ENCODE peak calls at places on chromosomes 11 and 22, in nine cellular contexts. E is activated T-cell treated with anti-CD3 and anti-CD28 coated beads for 48 hours; V is ureter; T is activated CD8-positive, alpha-beta memory T cell treated with anti-CD3 and anti-CD28 coated beads, Interleukin-2, amount 10 ng/mL, durations not matched to agents 7 days and 5 days; Y is mucosa of gallbladder; D is fibroblast of the aortic adventitia; K is T1000; B is ACHN; N is stimulated activated CD8-positive, alpha-beta memory T cell treated with anti-CD3 and anti-CD28 coated beads, Interleukin-15, amount 100 ng/mL, for 4 hours. P is an unnamed sample.

GRCh38 chr11:115623021-115623451 is 118.8 kb upstream of the CADM1 start:
- DNase-seq in E (no peak), V (peak), T (no peak), Y (peak), D (peak), K (peak), B (peak), N (no peak), P (no peak)

GRCh38 chr11:92941676-92942571 is 27.5 kb upstream of the MTNR1B start:
- DNase-seq in E (no peak), V (no peak), T (no peak), Y (peak), D (peak), K (no peak), B (peak), N (no peak), P (peak)

GRCh38 chr11:282171-282570 is 4.0 kb downstream of the NLRP6 start:
- DNase-seq in E (no peak), V (peak), T (peak), Y (no peak), D (no peak), K (no peak), B (no peak), N (no peak), P (no peak)

GRCh38 chr11:64430570-64430969 is 71.6 kb downstream of the RPS6KA4 start:
- DNase-seq in E (no peak), V (no peak), T (no peak), Y (no peak), D (no peak), K (no peak), B (no peak), N (no peak), P (no peak)

GRCh38 chr11:45805305-45806071 is 539 bp downstream of the SLC35C1 start:
- DNase-seq in E (no peak), V (peak), T (peak), Y (no peak), D (peak), K (no peak), B (peak), N (no peak), P (no peak)

GRCh38 chr22:32052259-32052658 is 9.2 kb downstream of the SLC5A1 start:
- DNase-seq in E (no peak), V (no peak), T (no peak), Y (peak), D (no peak), K (no peak), B (no peak), N (no peak), P (no peak)

GRCh38 chr11:77046060-77046501 is 11.9 kb downstream of the B3GNT6 start:
- DNase-seq in E (peak), V (no peak), T (peak), Y (peak), D (no peak), K (no peak), B (peak), N (no peak), P (peak)

GRCh38 chr11:33476945-33477584 is 219.9 kb downstream of the HIPK3 start:
- DNase-seq in E (no peak), V (no peak), T (no peak), Y (no peak), D (peak), K (no peak), B (no peak), N (no peak), P (no peak)

GRCh38 chr11:28621648-28622215 is 513.5 kb downstream of the METTL15 start:
- DNase-seq in E (no peak), V (peak), T (no peak), Y (no peak), D (peak), K (no peak), B (peak), N (no peak), P (no peak)

GRCh38 chr11:69638941-69639681 is 1.8 kb upstream of the CCND1 start:
- DNase-seq in E (no peak), V (peak), T (no peak), Y (peak), D (peak), K (peak), B (peak), N (no peak), P (peak)

GRCh38 chr11:65503923-65504670 is 5.3 kb downstream of the MALAT1 start:
- DNase-seq in E (no peak), V (no peak), T (no peak), Y (no peak), D (peak), K (no peak), B (peak), N (no peak), P (no peak)

GRCh38 chr11:128894685-128895084 is 3.5 kb downstream of the KCNJ5 start:
- DNase-seq in E (no peak), V (no peak), T (no peak), Y (peak), D (no peak), K (no peak), B (no peak), N (no peak), P (no peak)

GRCh38 chr11:22341582-22341919 is 3.4 kb downstream of the SLC17A6 start:
- DNase-seq in E (no peak), V (no peak), T (no peak), Y (no peak), D (no peak), K (no peak), B (no peak), N (no peak), P (no peak)

GRCh38 chr11:47765086-47765485 is 2.1 kb downstream of the FNBP4 start:
- DNase-seq in E (no peak), V (no peak), T (peak), Y (no peak), D (peak), K (no peak), B (no peak), N (no peak), P (no peak)

GRCh38 chr22:38707346-38707745 is 1.6 kb downstream of the GTPBP1 start:
- DNase-seq in E (no peak), V (no peak), T (no peak), Y (no peak), D (peak), K (no peak), B (peak), N (no peak), P (peak)

GRCh38 chr22:23606204-23607131 is 25.7 kb downstream of the DRICH1 start:
- DNase-seq in E (no peak), V (no peak), T (no peak), Y (no peak), D (no peak), K (no peak), B (no peak), N (no peak), P (no peak)

GRCh38 chr22:41517172-41518047 is 26.9 kb downstream of the POLR3H start:
- DNase-seq in E (peak), V (peak), T (no peak), Y (peak), D (peak), K (peak), B (peak), N (no peak), P (no peak)

GRCh38 chr11:60318726-60319125 is 8.3 kb upstream of the MS4A6E start:
- DNase-seq in E (no peak), V (no peak), T (no peak), Y (no peak), D (no peak), K (no peak), B (no peak), N (no peak), P (no peak)